ENCODE peak calls at places on chromosomes 6 and 20, in ten cellular contexts. One of them, this sample, is unnamed.

GRCh38 chr20:56212071-56212470 is 36.5 kb upstream of the MC3R start:
- DNase-seq in K562: no peak
- DNase-seq in GM20000: no peak
- DNase-seq in HS-27A: no peak
- DNase-seq in transverse colon: no peak
- DNase-seq in OCI-M1: peak
- DNase-seq in Calu3: no peak
- DNase-seq in psoas muscle: no peak
- DNase-seq in bronchial epithelial cell: no peak
- DNase-seq in HFF-Myc: no peak
- DNase-seq in this sample: no peak

GRCh38 chr6:80214436-80215022 is 108.1 kb downstream of the BCKDHB start:
- DNase-seq in K562: peak
- DNase-seq in GM20000: peak
- DNase-seq in HS-27A: peak
- DNase-seq in transverse colon: peak
- DNase-seq in OCI-M1: peak
- DNase-seq in Calu3: peak
- DNase-seq in psoas muscle: no peak
- DNase-seq in bronchial epithelial cell: peak
- DNase-seq in HFF-Myc: peak
- DNase-seq in this sample: peak

GRCh38 chr6:161435426-161436065 is 161.7 kb upstream of the AGPAT4 start:
- DNase-seq in K562: no peak
- DNase-seq in GM20000: no peak
- DNase-seq in HS-27A: no peak
- DNase-seq in transverse colon: no peak
- DNase-seq in OCI-M1: no peak
- DNase-seq in Calu3: no peak
- DNase-seq in psoas muscle: no peak
- DNase-seq in bronchial epithelial cell: no peak
- DNase-seq in HFF-Myc: no peak
- DNase-seq in this sample: no peak

GRCh38 chr6:41257369-41258195 is 28.9 kb downstream of the TREM1 start:
- DNase-seq in K562: no peak
- DNase-seq in GM20000: no peak
- DNase-seq in HS-27A: peak
- DNase-seq in transverse colon: peak
- DNase-seq in OCI-M1: no peak
- DNase-seq in Calu3: peak
- DNase-seq in psoas muscle: no peak
- DNase-seq in bronchial epithelial cell: peak
- DNase-seq in HFF-Myc: peak
- DNase-seq in this sample: peak

GRCh38 chr6:107957909-107958688 is at the start of gene SEC63:
- DNase-seq in K562: peak
- DNase-seq in GM20000: peak
- DNase-seq in HS-27A: peak
- DNase-seq in transverse colon: peak
- DNase-seq in OCI-M1: peak
- DNase-seq in Calu3: peak
- DNase-seq in psoas muscle: peak
- DNase-seq in bronchial epithelial cell: peak
- DNase-seq in HFF-Myc: peak
- DNase-seq in this sample: peak

GRCh38 chr20:56382696-56383095 is 9.3 kb downstream of the AURKA start:
- DNase-seq in K562: peak
- DNase-seq in GM20000: no peak
- DNase-seq in HS-27A: no peak
- DNase-seq in transverse colon: no peak
- DNase-seq in OCI-M1: peak
- DNase-seq in Calu3: no peak
- DNase-seq in psoas muscle: no peak
- DNase-seq in bronchial epithelial cell: no peak
- DNase-seq in HFF-Myc: no peak
- DNase-seq in this sample: no peak

GRCh38 chr6:54835176-54835575 is 11.4 kb upstream of the FAM83B start:
- DNase-seq in K562: no peak
- DNase-seq in GM20000: no peak
- DNase-seq in HS-27A: no peak
- DNase-seq in transverse colon: no peak
- DNase-seq in OCI-M1: no peak
- DNase-seq in Calu3: no peak
- DNase-seq in psoas muscle: no peak
- DNase-seq in bronchial epithelial cell: peak
- DNase-seq in HFF-Myc: no peak
- DNase-seq in this sample: no peak

GRCh38 chr20:58293453-58293852 is 16.1 kb upstream of the RAB22A start:
- DNase-seq in K562: peak
- DNase-seq in GM20000: no peak
- DNase-seq in HS-27A: no peak
- DNase-seq in transverse colon: no peak
- DNase-seq in OCI-M1: peak
- DNase-seq in Calu3: no peak
- DNase-seq in psoas muscle: no peak
- DNase-seq in bronchial epithelial cell: no peak
- DNase-seq in HFF-Myc: no peak
- DNase-seq in this sample: no peak

GRCh38 chr6:30722280-30723112 is 2.3 kb downstream of the TUBB start:
- DNase-seq in K562: peak
- DNase-seq in GM20000: peak
- DNase-seq in HS-27A: no peak
- DNase-seq in transverse colon: peak
- DNase-seq in OCI-M1: peak
- DNase-seq in Calu3: peak
- DNase-seq in psoas muscle: peak
- DNase-seq in bronchial epithelial cell: peak
- DNase-seq in HFF-Myc: no peak
- DNase-seq in this sample: peak

GRCh38 chr20:23143986-23144695 is 58.0 kb upstream of the CD93 start:
- DNase-seq in K562: no peak
- DNase-seq in GM20000: no peak
- DNase-seq in HS-27A: no peak
- DNase-seq in transverse colon: peak
- DNase-seq in OCI-M1: no peak
- DNase-seq in Calu3: no peak
- DNase-seq in psoas muscle: no peak
- DNase-seq in bronchial epithelial cell: peak
- DNase-seq in HFF-Myc: no peak
- DNase-seq in this sample: no peak